ENCODE peak calls at places on chromosome 4, in five cellular contexts. One of them, this sample, is unnamed.

GRCh38 chr4:126604273-126604867 is 1028.4 kb upstream of the INTU start:
- DNase-seq in SK-N-SH: peak; percentile 53
- DNase-seq in MM.1S: peak; percentile 39
- DNase-seq in neural progenitor cell: peak; percentile 57
- DNase-seq in PC-3: peak; percentile 38
- DNase-seq in this sample: peak; percentile 71

GRCh38 chr4:152935138-152935537 is 985 bp upstream of the FHDC1 start:
- DNase-seq in SK-N-SH: no peak
- DNase-seq in MM.1S: peak; percentile 61
- DNase-seq in neural progenitor cell: peak; percentile 76
- DNase-seq in PC-3: peak; percentile 32
- DNase-seq in this sample: no peak

GRCh38 chr4:19776021-19776459 is 475.7 kb upstream of the SLIT2 start:
- DNase-seq in SK-N-SH: no peak
- DNase-seq in MM.1S: no peak
- DNase-seq in neural progenitor cell: peak; percentile 15
- DNase-seq in PC-3: peak; percentile 96
- DNase-seq in this sample: peak; percentile 89

GRCh38 chr4:66887061-66887460 is 658.2 kb downstream of the CENPC start:
- DNase-seq in SK-N-SH: no peak
- DNase-seq in MM.1S: no peak
- DNase-seq in neural progenitor cell: no peak
- DNase-seq in PC-3: no peak
- DNase-seq in this sample: no peak

GRCh38 chr4:187633245-187633644 is 362.3 kb upstream of the ZFP42 start:
- DNase-seq in SK-N-SH: no peak
- DNase-seq in MM.1S: no peak
- DNase-seq in neural progenitor cell: no peak
- DNase-seq in PC-3: no peak
- DNase-seq in this sample: no peak

GRCh38 chr4:73413294-73413755 is 9.2 kb downstream of the ALB start:
- DNase-seq in SK-N-SH: no peak
- DNase-seq in MM.1S: no peak
- DNase-seq in neural progenitor cell: no peak
- DNase-seq in PC-3: no peak
- DNase-seq in this sample: no peak

GRCh38 chr4:7199129-7199725 is 6.9 kb downstream of the SORCS2 start:
- DNase-seq in SK-N-SH: no peak
- DNase-seq in MM.1S: no peak
- DNase-seq in neural progenitor cell: no peak
- DNase-seq in PC-3: no peak
- DNase-seq in this sample: no peak

GRCh38 chr4:55291227-55291629 is 54.8 kb upstream of the SRD5A3 start:
- DNase-seq in SK-N-SH: no peak
- DNase-seq in MM.1S: no peak
- DNase-seq in neural progenitor cell: no peak
- DNase-seq in PC-3: no peak
- DNase-seq in this sample: peak; percentile 36

GRCh38 chr4:40238700-40239548 is 42.1 kb downstream of the RHOH start:
- DNase-seq in SK-N-SH: no peak
- DNase-seq in MM.1S: no peak
- DNase-seq in neural progenitor cell: no peak
- DNase-seq in PC-3: no peak
- DNase-seq in this sample: no peak

GRCh38 chr4:7041851-7042696 is 1.1 kb upstream of the TADA2B start:
- DNase-seq in SK-N-SH: peak; percentile 72
- DNase-seq in MM.1S: no peak
- DNase-seq in neural progenitor cell: peak; percentile 14
- DNase-seq in PC-3: peak; percentile 28
- DNase-seq in this sample: no peak

GRCh38 chr4:55906999-55907398 is 41.7 kb upstream of the CEP135 start:
- DNase-seq in SK-N-SH: no peak
- DNase-seq in MM.1S: no peak
- DNase-seq in neural progenitor cell: no peak
- DNase-seq in PC-3: peak; percentile 97
- DNase-seq in this sample: peak; percentile 45

GRCh38 chr4:3467601-3468031 is 4.5 kb downstream of the DOK7 start:
- DNase-seq in SK-N-SH: no peak
- DNase-seq in MM.1S: no peak
- DNase-seq in neural progenitor cell: peak; percentile 6
- DNase-seq in PC-3: no peak
- DNase-seq in this sample: no peak

GRCh38 chr4:2339458-2340271 is 77.8 kb upstream of the MXD4 start:
- DNase-seq in SK-N-SH: no peak
- DNase-seq in MM.1S: no peak
- DNase-seq in neural progenitor cell: no peak
- DNase-seq in PC-3: no peak
- DNase-seq in this sample: no peak

GRCh38 chr4:174120446-174121142 is 162.9 kb downstream of the FBXO8 start:
- DNase-seq in SK-N-SH: peak; percentile 69
- DNase-seq in MM.1S: peak; percentile 61
- DNase-seq in neural progenitor cell: peak; percentile 70
- DNase-seq in PC-3: peak; percentile 65
- DNase-seq in this sample: peak; percentile 78

GRCh38 chr4:150209140-150209829 is 131.0 kb downstream of the DCLK2 start:
- DNase-seq in SK-N-SH: peak; percentile 56
- DNase-seq in MM.1S: peak; percentile 42
- DNase-seq in neural progenitor cell: peak; percentile 58
- DNase-seq in PC-3: peak; percentile 72
- DNase-seq in this sample: peak; percentile 68

GRCh38 chr4:111556141-111556781 is 589.0 kb upstream of the FAM241A start:
- DNase-seq in SK-N-SH: no peak
- DNase-seq in MM.1S: no peak
- DNase-seq in neural progenitor cell: no peak
- DNase-seq in PC-3: no peak
- DNase-seq in this sample: peak; percentile 32

GRCh38 chr4:167219090-167219489 is 15.2 kb downstream of the SPOCK3 start:
- DNase-seq in SK-N-SH: no peak
- DNase-seq in MM.1S: no peak
- DNase-seq in neural progenitor cell: no peak
- DNase-seq in PC-3: peak; percentile 7
- DNase-seq in this sample: no peak

GRCh38 chr4:15657366-15657765 is 2.2 kb upstream of the FBXL5 start:
- DNase-seq in SK-N-SH: no peak
- DNase-seq in MM.1S: no peak
- DNase-seq in neural progenitor cell: no peak
- DNase-seq in PC-3: no peak
- DNase-seq in this sample: peak; percentile 44

GRCh38 chr4:80005863-80006262 is 67.2 kb downstream of the ANTXR2 start:
- DNase-seq in SK-N-SH: no peak
- DNase-seq in MM.1S: no peak
- DNase-seq in neural progenitor cell: no peak
- DNase-seq in PC-3: peak; percentile 84
- DNase-seq in this sample: no peak

GRCh38 chr4:68182382-68182820 is 52.7 kb upstream of the TMPRSS11F start:
- DNase-seq in SK-N-SH: no peak
- DNase-seq in MM.1S: no peak
- DNase-seq in neural progenitor cell: no peak
- DNase-seq in PC-3: no peak
- DNase-seq in this sample: no peak

GRCh38 chr4:173647902-173648301 is 117.9 kb upstream of the HAND2 start:
- DNase-seq in SK-N-SH: peak; percentile 71
- DNase-seq in MM.1S: no peak
- DNase-seq in neural progenitor cell: no peak
- DNase-seq in PC-3: no peak
- DNase-seq in this sample: no peak

GRCh38 chr4:79757580-79757979 is 315.4 kb downstream of the ANTXR2 start:
- DNase-seq in SK-N-SH: no peak
- DNase-seq in MM.1S: no peak
- DNase-seq in neural progenitor cell: no peak
- DNase-seq in PC-3: peak; percentile 6
- DNase-seq in this sample: peak; percentile 16

GRCh38 chr4:120400441-120400840 is 333.8 kb upstream of the MAD2L1 start:
- DNase-seq in SK-N-SH: no peak
- DNase-seq in MM.1S: no peak
- DNase-seq in neural progenitor cell: no peak
- DNase-seq in PC-3: no peak
- DNase-seq in this sample: no peak

GRCh38 chr4:86977621-86978184 is 42.9 kb downstream of the AFF1 start:
- DNase-seq in SK-N-SH: no peak
- DNase-seq in MM.1S: no peak
- DNase-seq in neural progenitor cell: no peak
- DNase-seq in PC-3: peak; percentile 88
- DNase-seq in this sample: peak; percentile 81

GRCh38 chr4:39908284-39908683 is 69.4 kb downstream of the PDS5A start:
- DNase-seq in SK-N-SH: no peak
- DNase-seq in MM.1S: no peak
- DNase-seq in neural progenitor cell: no peak
- DNase-seq in PC-3: no peak
- DNase-seq in this sample: peak; percentile 7

GRCh38 chr4:26522478-26522877 is 32.2 kb upstream of the CCKAR start:
- DNase-seq in SK-N-SH: no peak
- DNase-seq in MM.1S: no peak
- DNase-seq in neural progenitor cell: no peak
- DNase-seq in PC-3: peak; percentile 45
- DNase-seq in this sample: peak; percentile 66

GRCh38 chr4:164716901-164717300 is 37.0 kb upstream of the SMIM31 start:
- DNase-seq in SK-N-SH: no peak
- DNase-seq in MM.1S: no peak
- DNase-seq in neural progenitor cell: peak; percentile 18
- DNase-seq in PC-3: no peak
- DNase-seq in this sample: peak; percentile 21

GRCh38 chr4:118762753-118763477 is 73.0 kb downstream of the SEC24D start:
- DNase-seq in SK-N-SH: no peak
- DNase-seq in MM.1S: no peak
- DNase-seq in neural progenitor cell: no peak
- DNase-seq in PC-3: no peak
- DNase-seq in this sample: peak; percentile 42

GRCh38 chr4:119039779-119040178 is 95.9 kb upstream of the MYOZ2 start:
- DNase-seq in SK-N-SH: no peak
- DNase-seq in MM.1S: no peak
- DNase-seq in neural progenitor cell: peak; percentile 77
- DNase-seq in PC-3: no peak
- DNase-seq in this sample: no peak

GRCh38 chr4:53706422-53707032 is 115.2 kb upstream of the LNX1 start:
- DNase-seq in SK-N-SH: peak; percentile 8
- DNase-seq in MM.1S: peak; percentile 66
- DNase-seq in neural progenitor cell: peak; percentile 68
- DNase-seq in PC-3: peak; percentile 87
- DNase-seq in this sample: peak; percentile 79

GRCh38 chr4:153223935-153224334 is 19.7 kb downstream of the TRIM2 start:
- DNase-seq in SK-N-SH: no peak
- DNase-seq in MM.1S: no peak
- DNase-seq in neural progenitor cell: no peak
- DNase-seq in PC-3: peak; percentile 63
- DNase-seq in this sample: peak; percentile 62

GRCh38 chr4:8147231-8147970 is 11.2 kb downstream of the ABLIM2 start:
- DNase-seq in SK-N-SH: no peak
- DNase-seq in MM.1S: no peak
- DNase-seq in neural progenitor cell: no peak
- DNase-seq in PC-3: no peak
- DNase-seq in this sample: no peak

GRCh38 chr4:85761803-85762202 is 286.9 kb downstream of the ARHGAP24 start:
- DNase-seq in SK-N-SH: no peak
- DNase-seq in MM.1S: no peak
- DNase-seq in neural progenitor cell: no peak
- DNase-seq in PC-3: peak; percentile 24
- DNase-seq in this sample: peak; percentile 50

GRCh38 chr4:26217961-26218676 is 102.7 kb upstream of the RBPJ start:
- DNase-seq in SK-N-SH: peak; percentile 23
- DNase-seq in MM.1S: no peak
- DNase-seq in neural progenitor cell: no peak
- DNase-seq in PC-3: no peak
- DNase-seq in this sample: peak; percentile 78

GRCh38 chr4:26161030-26161824 is 159.6 kb upstream of the RBPJ start:
- DNase-seq in SK-N-SH: peak; percentile 58
- DNase-seq in MM.1S: no peak
- DNase-seq in neural progenitor cell: peak; percentile 44
- DNase-seq in PC-3: peak; percentile 34
- DNase-seq in this sample: no peak

GRCh38 chr4:48332661-48333060 is 8.7 kb upstream of the SLAIN2 start:
- DNase-seq in SK-N-SH: no peak
- DNase-seq in MM.1S: no peak
- DNase-seq in neural progenitor cell: no peak
- DNase-seq in PC-3: no peak
- DNase-seq in this sample: no peak
- H3F3A ChIP-seq in SK-N-SH: peaks cover 15% of the 10 kb centered on the region
- H3F3A ChIP-seq in MM.1S: peaks cover 1% of the 10 kb centered on the region
- H3F3A ChIP-seq in neural progenitor cell: no peaks in the 10 kb centered on the region
- H3F3A ChIP-seq in PC-3: no peaks in the 10 kb centered on the region
- H3F3A ChIP-seq in this sample: peaks cover 33% of the 10 kb centered on the region

GRCh38 chr4:108199881-108200280 is 31.1 kb upstream of the LEF1 start:
- DNase-seq in SK-N-SH: no peak
- DNase-seq in MM.1S: no peak
- DNase-seq in neural progenitor cell: no peak
- DNase-seq in PC-3: no peak
- DNase-seq in this sample: no peak

GRCh38 chr4:108204518-108204917 is 35.8 kb upstream of the LEF1 start:
- DNase-seq in SK-N-SH: no peak
- DNase-seq in MM.1S: no peak
- DNase-seq in neural progenitor cell: no peak
- DNase-seq in PC-3: peak; percentile 16
- DNase-seq in this sample: no peak

GRCh38 chr4:108201774-108202173 is 33.0 kb upstream of the LEF1 start:
- DNase-seq in SK-N-SH: no peak
- DNase-seq in MM.1S: no peak
- DNase-seq in neural progenitor cell: no peak
- DNase-seq in PC-3: no peak
- DNase-seq in this sample: no peak

GRCh38 chr4:108205859-108206258 is 37.1 kb upstream of the LEF1 start:
- DNase-seq in SK-N-SH: no peak
- DNase-seq in MM.1S: no peak
- DNase-seq in neural progenitor cell: no peak
- DNase-seq in PC-3: no peak
- DNase-seq in this sample: no peak

GRCh38 chr4:108203377-108203776 is 34.6 kb upstream of the LEF1 start:
- DNase-seq in SK-N-SH: no peak
- DNase-seq in MM.1S: no peak
- DNase-seq in neural progenitor cell: no peak
- DNase-seq in PC-3: no peak
- DNase-seq in this sample: no peak
- TF ChIP-seq EZH2phosphoT487 in SK-N-SH: no peak
- TF ChIP-seq EZH2phosphoT487 in MM.1S: no peak
- TF ChIP-seq EZH2phosphoT487 in neural progenitor cell: no peak
- TF ChIP-seq EZH2phosphoT487 in PC-3: no peak
- TF ChIP-seq EZH2phosphoT487 in this sample: no peak

GRCh38 chr4:136829298-136829697 is 703.0 kb downstream of the PCDH18 start:
- DNase-seq in SK-N-SH: no peak
- DNase-seq in MM.1S: no peak
- DNase-seq in neural progenitor cell: no peak
- DNase-seq in PC-3: no peak
- DNase-seq in this sample: no peak
- H3K9ac ChIP-seq in SK-N-SH: no peak overlapping the region
- H3K9ac ChIP-seq in MM.1S: no peak overlapping the region
- H3K9ac ChIP-seq in neural progenitor cell: no peak overlapping the region
- H3K9ac ChIP-seq in PC-3: no peak overlapping the region
- H3K9ac ChIP-seq in this sample: no peak overlapping the region

DNA sequence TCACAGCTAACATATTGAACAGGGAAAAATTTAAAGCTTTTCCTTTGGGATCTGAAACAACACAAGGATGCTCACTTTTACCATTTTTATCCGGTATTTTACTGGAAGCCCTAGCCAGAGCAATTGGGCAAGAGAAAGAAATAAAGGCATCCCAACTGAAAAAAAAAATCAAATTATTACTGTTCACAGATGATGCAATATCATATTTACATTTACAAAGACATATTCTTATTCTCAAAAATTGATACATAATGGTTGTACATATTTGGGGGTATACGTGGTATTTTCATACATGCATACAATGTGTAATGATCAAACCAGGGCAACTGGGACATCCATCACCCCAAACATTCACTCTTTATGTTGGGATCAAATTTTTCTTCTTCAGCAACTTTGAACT is 337.0 kb upstream of the SLC7A11 start:
- DNase-seq in SK-N-SH: no peak
- DNase-seq in MM.1S: no peak
- DNase-seq in neural progenitor cell: no peak
- DNase-seq in PC-3: no peak
- DNase-seq in this sample: no peak
- H3F3A ChIP-seq in SK-N-SH: no peaks in the 10 kb centered on the region
- H3F3A ChIP-seq in MM.1S: no peaks in the 10 kb centered on the region
- H3F3A ChIP-seq in neural progenitor cell: no peaks in the 10 kb centered on the region
- H3F3A ChIP-seq in PC-3: no peaks in the 10 kb centered on the region
- H3F3A ChIP-seq in this sample: no peaks in the 10 kb centered on the region

This sample was measured in GM23248.